ENCODE peak calls at places on chromosomes 7 and 10, in seven cellular contexts. One of them, this sample, is unnamed.

GRCh38 chr7:50466815-50467569 is 16.8 kb upstream of the FIGNL1 start:
- DNase-seq in mesenchymal stem cell: no peak
- DNase-seq in tibial nerve: no peak
- DNase-seq in prostate gland: no peak
- DNase-seq in A549: no peak
- DNase-seq in mammary epithelial cell: no peak
- DNase-seq in HepG2: no peak
- DNase-seq in this sample: no peak

GRCh38 chr10:100890696-100891271 is 22.0 kb upstream of the SLF2 start:
- DNase-seq in A549: peak
- DNase-seq in tibial nerve: no peak
- DNase-seq in mammary epithelial cell: peak
- DNase-seq in mesenchymal stem cell: peak
- DNase-seq in prostate gland: no peak
- DNase-seq in HepG2: peak
- DNase-seq in this sample: peak

GRCh38 chr10:114320249-114321116 is 81.4 kb downstream of the VWA2 start:
- DNase-seq in mesenchymal stem cell: no peak
- DNase-seq in prostate gland: peak
- DNase-seq in tibial nerve: no peak
- DNase-seq in mammary epithelial cell: peak
- DNase-seq in A549: peak
- DNase-seq in HepG2: no peak
- DNase-seq in this sample: no peak

GRCh38 chr7:68147621-68148238 is 1151.1 kb downstream of the TYW1 start:
- DNase-seq in mesenchymal stem cell: no peak
- DNase-seq in HepG2: no peak
- DNase-seq in tibial nerve: no peak
- DNase-seq in mammary epithelial cell: no peak
- DNase-seq in A549: no peak
- DNase-seq in prostate gland: no peak
- DNase-seq in this sample: no peak

GRCh38 chr10:97584060-97584797 is at the start of gene HOGA1:
- DNase-seq in A549: peak
- DNase-seq in tibial nerve: peak
- DNase-seq in prostate gland: peak
- DNase-seq in HepG2: peak
- DNase-seq in mammary epithelial cell: peak
- DNase-seq in mesenchymal stem cell: peak
- DNase-seq in this sample: peak

GRCh38 chr10:77049896-77050295 is 587.7 kb downstream of the KCNMA1 start:
- DNase-seq in HepG2: no peak
- DNase-seq in prostate gland: no peak
- DNase-seq in tibial nerve: no peak
- DNase-seq in A549: no peak
- DNase-seq in mammary epithelial cell: no peak
- DNase-seq in mesenchymal stem cell: peak
- DNase-seq in this sample: no peak

GRCh38 chr7:15524077-15524476 is 37.7 kb downstream of the AGMO start:
- DNase-seq in mesenchymal stem cell: no peak
- DNase-seq in prostate gland: no peak
- DNase-seq in mammary epithelial cell: no peak
- DNase-seq in tibial nerve: no peak
- DNase-seq in A549: no peak
- DNase-seq in HepG2: no peak
- DNase-seq in this sample: no peak

GRCh38 chr10:50605280-50606270 is 18.2 kb downstream of the SGMS1 start:
- DNase-seq in HepG2: peak
- DNase-seq in prostate gland: peak
- DNase-seq in mesenchymal stem cell: peak
- DNase-seq in mammary epithelial cell: peak
- DNase-seq in A549: peak
- DNase-seq in tibial nerve: no peak
- DNase-seq in this sample: no peak

GRCh38 chr10:46222364-46222935 is 64.3 kb upstream of the ANTXRL start:
- DNase-seq in A549: no peak
- DNase-seq in mammary epithelial cell: no peak
- DNase-seq in HepG2: no peak
- DNase-seq in tibial nerve: no peak
- DNase-seq in prostate gland: no peak
- DNase-seq in mesenchymal stem cell: no peak
- DNase-seq in this sample: peak

GRCh38 chr10:62099299-62099698 is 169.3 kb downstream of the RTKN2 start:
- DNase-seq in tibial nerve: no peak
- DNase-seq in mammary epithelial cell: no peak
- DNase-seq in HepG2: no peak
- DNase-seq in A549: no peak
- DNase-seq in prostate gland: no peak
- DNase-seq in mesenchymal stem cell: no peak
- DNase-seq in this sample: no peak

GRCh38 chr10:24448351-24449009 is 239.5 kb downstream of the KIAA1217 start:
- DNase-seq in tibial nerve: no peak
- DNase-seq in mammary epithelial cell: peak
- DNase-seq in mesenchymal stem cell: peak
- DNase-seq in prostate gland: no peak
- DNase-seq in A549: no peak
- DNase-seq in HepG2: no peak
- DNase-seq in this sample: no peak

GRCh38 chr10:105207596-105207995 is 566.5 kb downstream of the SORCS3 start:
- DNase-seq in tibial nerve: no peak
- DNase-seq in HepG2: no peak
- DNase-seq in mesenchymal stem cell: no peak
- DNase-seq in prostate gland: no peak
- DNase-seq in mammary epithelial cell: no peak
- DNase-seq in A549: no peak
- DNase-seq in this sample: no peak

GRCh38 chr10:86753638-86754434 is 2.6 kb upstream of the BMPR1A start:
- DNase-seq in HepG2: no peak
- DNase-seq in mammary epithelial cell: no peak
- DNase-seq in prostate gland: peak
- DNase-seq in mesenchymal stem cell: no peak
- DNase-seq in tibial nerve: no peak
- DNase-seq in A549: no peak
- DNase-seq in this sample: no peak

GRCh38 chr10:90871279-90871760 is 454 bp upstream of the RPP30 start:
- DNase-seq in prostate gland: no peak
- DNase-seq in mammary epithelial cell: peak
- DNase-seq in HepG2: peak
- DNase-seq in tibial nerve: no peak
- DNase-seq in mesenchymal stem cell: peak
- DNase-seq in A549: peak
- DNase-seq in this sample: no peak

GRCh38 chr7:22782616-22783232 is 39.9 kb downstream of the TOMM7 start:
- DNase-seq in prostate gland: peak
- DNase-seq in HepG2: peak
- DNase-seq in A549: peak
- DNase-seq in mesenchymal stem cell: peak
- DNase-seq in tibial nerve: peak
- DNase-seq in mammary epithelial cell: peak
- DNase-seq in this sample: no peak

GRCh38 chr10:73865459-73866442 is 8.6 kb downstream of the CAMK2G start:
- DNase-seq in mesenchymal stem cell: no peak
- DNase-seq in mammary epithelial cell: no peak
- DNase-seq in A549: no peak
- DNase-seq in HepG2: no peak
- DNase-seq in tibial nerve: no peak
- DNase-seq in prostate gland: no peak
- DNase-seq in this sample: no peak

GRCh38 chr10:99685232-99686041 is 26.1 kb downstream of the ENTPD7 start:
- DNase-seq in prostate gland: no peak
- DNase-seq in A549: no peak
- DNase-seq in mammary epithelial cell: peak
- DNase-seq in mesenchymal stem cell: no peak
- DNase-seq in HepG2: no peak
- DNase-seq in tibial nerve: no peak
- DNase-seq in this sample: no peak

GRCh38 chr10:49668684-49669083 is 10.8 kb upstream of the C10orf53 start:
- DNase-seq in mesenchymal stem cell: no peak
- DNase-seq in A549: no peak
- DNase-seq in tibial nerve: no peak
- DNase-seq in mammary epithelial cell: no peak
- DNase-seq in prostate gland: no peak
- DNase-seq in HepG2: no peak
- DNase-seq in this sample: peak

GRCh38 chr10:52741851-52742250 is 30.7 kb downstream of the MBL2 start:
- DNase-seq in A549: no peak
- DNase-seq in prostate gland: no peak
- DNase-seq in mesenchymal stem cell: no peak
- DNase-seq in HepG2: no peak
- DNase-seq in mammary epithelial cell: peak
- DNase-seq in tibial nerve: no peak
- DNase-seq in this sample: no peak

DNA sequence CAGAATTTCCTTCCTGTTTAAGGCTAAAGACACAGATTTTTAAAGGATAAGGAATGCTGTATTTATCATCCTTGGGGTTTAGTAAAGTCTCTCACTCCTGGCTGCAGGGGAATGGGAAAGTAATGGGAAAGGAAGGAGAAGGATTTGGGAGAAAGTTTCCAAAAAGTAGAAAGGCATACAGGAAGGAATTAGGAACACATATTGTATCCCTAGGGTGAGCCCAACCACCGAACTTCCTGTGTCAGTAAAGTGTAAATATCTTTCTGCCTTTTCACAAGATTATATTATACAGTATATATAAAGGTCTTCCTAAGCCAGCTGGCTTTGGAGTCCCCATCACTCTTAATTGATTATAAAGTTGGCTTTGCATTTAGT is 12.0 kb upstream of the UBE2D1 start:
- DNase-seq in tibial nerve: no peak
- DNase-seq in HepG2: no peak
- DNase-seq in A549: no peak
- DNase-seq in mammary epithelial cell: no peak
- DNase-seq in prostate gland: no peak
- DNase-seq in mesenchymal stem cell: no peak
- DNase-seq in this sample: no peak
- H3K27ac ChIP-seq in tibial nerve: no peak
- H3K27ac ChIP-seq in HepG2: peak
- H3K27ac ChIP-seq in A549: no peak
- H3K27ac ChIP-seq in mammary epithelial cell: no peak
- H3K27ac ChIP-seq in prostate gland: no peak
- H3K27ac ChIP-seq in mesenchymal stem cell: no peak
- H3K27ac ChIP-seq in this sample: no peak

GRCh38 chr7:151446412-151446811 is 6.5 kb upstream of the CRYGN start:
- DNase-seq in tibial nerve: no peak
- DNase-seq in prostate gland: no peak
- DNase-seq in HepG2: no peak
- DNase-seq in A549: no peak
- DNase-seq in mesenchymal stem cell: no peak
- DNase-seq in mammary epithelial cell: no peak
- DNase-seq in this sample: no peak

GRCh38 chr7:151449990-151450389 is 10.0 kb upstream of the CRYGN start:
- DNase-seq in mesenchymal stem cell: no peak
- DNase-seq in mammary epithelial cell: no peak
- DNase-seq in prostate gland: no peak
- DNase-seq in tibial nerve: peak
- DNase-seq in HepG2: no peak
- DNase-seq in A549: no peak
- DNase-seq in this sample: peak

GRCh38 chr7:151447312-151447711 is 7.4 kb upstream of the CRYGN start:
- DNase-seq in A549: no peak
- DNase-seq in HepG2: no peak
- DNase-seq in mesenchymal stem cell: no peak
- DNase-seq in prostate gland: no peak
- DNase-seq in tibial nerve: no peak
- DNase-seq in mammary epithelial cell: no peak
- DNase-seq in this sample: no peak

GRCh38 chr7:151448261-151449252 is 8.6 kb upstream of the CRYGN start:
- DNase-seq in prostate gland: peak
- DNase-seq in tibial nerve: peak
- DNase-seq in mammary epithelial cell: no peak
- DNase-seq in A549: peak
- DNase-seq in mesenchymal stem cell: peak
- DNase-seq in HepG2: peak
- DNase-seq in this sample: peak

GRCh38 chr7:151447901-151448260 is 7.9 kb upstream of the CRYGN start:
- DNase-seq in HepG2: no peak
- DNase-seq in A549: no peak
- DNase-seq in mammary epithelial cell: no peak
- DNase-seq in tibial nerve: no peak
- DNase-seq in mesenchymal stem cell: no peak
- DNase-seq in prostate gland: no peak
- DNase-seq in this sample: no peak
- H3K27ac ChIP-seq in HepG2: no peak
- H3K27ac ChIP-seq in A549: peak
- H3K27ac ChIP-seq in mammary epithelial cell: no peak
- H3K27ac ChIP-seq in tibial nerve: peak
- H3K27ac ChIP-seq in mesenchymal stem cell: no peak
- H3K27ac ChIP-seq in prostate gland: no peak
- H3K27ac ChIP-seq in this sample: peak

DNA sequence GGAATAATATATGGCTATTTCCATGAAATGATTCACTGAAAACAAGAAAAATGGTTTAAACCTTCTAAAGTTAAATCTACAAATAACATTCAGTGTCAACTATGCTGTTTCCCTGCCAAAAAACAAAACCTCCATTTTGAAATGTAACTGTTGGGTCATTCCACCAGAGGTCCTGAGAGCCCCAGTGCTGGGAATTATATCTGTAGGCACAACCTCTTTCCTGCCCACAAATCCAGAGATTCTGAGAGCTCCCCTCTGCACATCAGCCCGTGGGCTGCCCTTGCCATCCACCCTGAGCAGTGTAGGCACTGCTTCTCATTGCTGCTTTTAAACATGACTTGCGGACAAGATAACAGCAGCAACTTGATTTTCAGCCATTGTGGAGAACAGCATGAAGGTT is 198.6 kb downstream of the TMEM178B start:
- DNase-seq in HepG2: no peak
- DNase-seq in mesenchymal stem cell: no peak
- DNase-seq in tibial nerve: no peak
- DNase-seq in prostate gland: no peak
- DNase-seq in A549: no peak
- DNase-seq in mammary epithelial cell: no peak
- DNase-seq in this sample: no peak
- H3K27ac ChIP-seq in HepG2: no peak
- H3K27ac ChIP-seq in mesenchymal stem cell: no peak
- H3K27ac ChIP-seq in tibial nerve: no peak
- H3K27ac ChIP-seq in prostate gland: no peak
- H3K27ac ChIP-seq in A549: no peak
- H3K27ac ChIP-seq in mammary epithelial cell: no peak
- H3K27ac ChIP-seq in this sample: no peak

GRCh38 chr10:72001026-72001380 is 36.8 kb downstream of the CHST3 start:
- DNase-seq in HepG2: no peak
- DNase-seq in tibial nerve: no peak
- DNase-seq in A549: no peak
- DNase-seq in mesenchymal stem cell: no peak
- DNase-seq in prostate gland: no peak
- DNase-seq in mammary epithelial cell: no peak
- DNase-seq in this sample: no peak
- H3K27ac ChIP-seq in HepG2: no peak
- H3K27ac ChIP-seq in tibial nerve: peak
- H3K27ac ChIP-seq in A549: no peak
- H3K27ac ChIP-seq in mesenchymal stem cell: no peak
- H3K27ac ChIP-seq in prostate gland: peak
- H3K27ac ChIP-seq in mammary epithelial cell: no peak
- H3K27ac ChIP-seq in this sample: peak

DNA sequence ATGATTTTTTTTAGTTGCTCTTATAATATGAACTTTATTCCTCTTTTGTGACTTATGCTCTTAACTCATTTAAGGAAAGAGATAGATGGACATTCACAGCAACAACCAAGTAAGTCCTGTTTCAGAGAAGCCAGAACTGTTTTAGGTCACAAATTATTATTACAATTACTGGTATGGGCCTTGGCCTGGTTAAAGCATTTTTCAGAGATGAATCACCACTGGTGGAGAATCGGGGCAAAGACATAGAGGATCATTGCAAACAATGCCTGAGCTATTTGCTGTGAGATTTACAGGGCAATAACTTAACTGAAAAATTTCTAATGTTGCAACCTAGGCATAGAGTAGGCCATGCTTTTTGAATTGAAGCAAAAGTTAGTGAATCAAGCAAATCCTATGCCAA is 138.0 kb upstream of the YAE1 start:
- DNase-seq in tibial nerve: no peak
- DNase-seq in mammary epithelial cell: peak
- DNase-seq in A549: no peak
- DNase-seq in HepG2: no peak
- DNase-seq in prostate gland: no peak
- DNase-seq in mesenchymal stem cell: peak
- DNase-seq in this sample: no peak
- H3K27ac ChIP-seq in tibial nerve: no peak
- H3K27ac ChIP-seq in mammary epithelial cell: no peak
- H3K27ac ChIP-seq in A549: no peak
- H3K27ac ChIP-seq in HepG2: no peak
- H3K27ac ChIP-seq in prostate gland: no peak
- H3K27ac ChIP-seq in mesenchymal stem cell: peak
- H3K27ac ChIP-seq in this sample: no peak

This sample was measured in coronary artery.